ENCODE peak calls at places on chromosomes 16 and 17, in nine cellular contexts. S is neural progenitor cell; V is PC-3; G is lower lobe of right lung; C is CD8-positive, alpha-beta T cell; N is OCI-LY7; H is sigmoid colon; D is BJ; W is cardiac muscle cell. Q is an unnamed sample. For H3K36me3, the result is how much of the 10 kb centered on the place peaks cover.

GRCh38 chr16:83813818-83814653 is 6.3 kb downstream of the HSBP1 start:
- DNase-seq in C (no peak), V (peak), H (no peak), G (no peak), S (peak), D (peak), W (peak), N (peak), Q (no peak)

GRCh38 chr17:50056961-50057330 is 1.0 kb downstream of the ITGA3 start:
- DNase-seq in N (no peak), H (no peak), S (peak), G (no peak), D (no peak), V (peak), C (no peak), W (peak), Q (peak)

GRCh38 chr17:13104576-13104975 is 86.7 kb upstream of the ELAC2 start:
- DNase-seq in G (no peak), V (peak), C (no peak), H (no peak), N (no peak), S (no peak), W (no peak), D (no peak), Q (no peak)

GRCh38 chr17:22138861-22139469 is 446.6 kb downstream of the KCNJ18 start:
- DNase-seq in G (no peak), V (peak), S (no peak), C (no peak), W (no peak), D (no peak), H (no peak), N (no peak), Q (no peak)

GRCh38 chr17:75942473-75942872 is 1.6 kb upstream of the FBF1 start:
- DNase-seq in C (no peak), H (no peak), W (no peak), N (no peak), S (no peak), V (no peak), D (no peak), G (no peak), Q (no peak)

GRCh38 chr16:15778999-15779614 is 77.7 kb downstream of the MYH11 start:
- DNase-seq in V (no peak), S (no peak), H (no peak), C (no peak), G (no peak), W (no peak), N (no peak), D (no peak), Q (no peak)

GRCh38 chr17:50636145-50636803 is 1.6 kb downstream of the ABCC3 start:
- DNase-seq in W (no peak), C (no peak), D (no peak), G (no peak), N (no peak), H (no peak), V (no peak), S (no peak), Q (peak)

GRCh38 chr17:71632328-71632727 is 488.5 kb upstream of the SOX9 start:
- DNase-seq in W (no peak), S (no peak), G (no peak), V (peak), H (no peak), C (no peak), D (no peak), N (no peak), Q (no peak)

GRCh38 chr16:81080233-81080632 is 3.2 kb upstream of the C16orf46 start:
- DNase-seq in V (no peak), C (no peak), S (no peak), G (no peak), N (no peak), H (no peak), D (no peak), W (no peak), Q (no peak)

GRCh38 chr16:22183901-22184614 is 21.8 kb downstream of the SDR42E2 start:
- DNase-seq in V (no peak), C (no peak), W (no peak), G (no peak), D (no peak), H (no peak), N (peak), S (peak), Q (no peak)

GRCh38 chr16:30357085-30357714 is 2.1 kb upstream of the CD2BP2 start:
- DNase-seq in V (no peak), C (no peak), N (no peak), S (no peak), H (no peak), D (no peak), G (no peak), W (no peak), Q (peak)

GRCh38 chr16:4767872-4768548 is 1.0 kb upstream of the ZNF500 start:
- DNase-seq in S (no peak), D (no peak), H (peak), W (no peak), G (no peak), C (no peak), N (peak), V (no peak), Q (no peak)
- H3K4me3 ChIP-seq in S (peak), D (peak), H (peak), W (peak), G (peak), C (peak), N (peak), V (peak), Q (peak)

GRCh38 chr17:38333635-38334295 is 10.0 kb downstream of the GPR179 start:
- DNase-seq in V (peak), D (no peak), C (peak), W (peak), S (peak), N (peak), G (peak), H (no peak), Q (peak)
- TF ChIP-seq CTCF in V (peak), D (peak), C (peak), W (peak), S (no peak), N (peak), G (peak), H (no peak), Q (peak)

DNA sequence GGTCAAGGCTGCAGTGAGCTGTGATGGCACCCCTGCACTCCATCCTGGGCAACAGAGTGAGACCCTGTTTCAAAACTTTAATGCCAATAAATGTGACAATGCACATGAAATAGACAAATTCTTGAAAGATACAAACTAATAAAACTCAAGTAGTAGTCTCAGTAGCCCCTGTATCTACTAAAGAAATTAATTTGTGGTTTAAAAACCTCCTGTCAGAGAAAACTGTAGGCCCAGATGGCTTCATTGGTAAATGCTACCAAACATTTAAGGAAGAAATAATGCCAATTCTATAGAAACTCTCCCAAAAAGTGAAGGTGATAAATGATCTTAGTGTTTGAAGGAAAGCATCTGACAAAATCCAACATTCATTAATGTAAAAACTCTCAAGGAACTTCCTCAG is 16.8 kb downstream of the AKTIP start:
- DNase-seq in V (no peak), G (no peak), W (no peak), N (peak), C (no peak), H (no peak), S (no peak), D (no peak), Q (no peak)
- H3K36me3 ChIP-seq in V (under half), G (half or more), W (under half), N (half or more), C (under half), H (half or more), S (under half), D (under half), Q (under half)

GRCh38 chr17:40552806-40553693 is 12.2 kb downstream of the CCR7 start:
- DNase-seq in S (no peak), C (no peak), H (peak), D (no peak), G (peak), N (no peak), W (no peak), V (no peak), Q (no peak)
- H3K4me3 ChIP-seq in S (no peak), C (no peak), H (no peak), D (no peak), G (no peak), N (no peak), W (no peak), V (no peak), Q (no peak)

Q was measured in kidney.